ENCODE peak calls at places on chromosomes 5 and 9, in four cellular contexts. One of them, this sample, is unnamed.

GRCh38 chr5:178423431-178423830 is 166.8 kb downstream of the COL23A1 start:
- DNase-seq in mesenchymal stem cell: no peak
- DNase-seq in H9: no peak
- DNase-seq in H1: peak; percentile 33
- DNase-seq in this sample: no peak

GRCh38 chr5:76403963-76404693 is 1.0 kb downstream of the IQGAP2 start:
- DNase-seq in mesenchymal stem cell: no peak
- DNase-seq in H9: peak; percentile 87
- DNase-seq in H1: peak; percentile 55
- DNase-seq in this sample: peak; percentile 15

GRCh38 chr5:149323235-149324205 is 21.8 kb upstream of the GRPEL2 start:
- DNase-seq in mesenchymal stem cell: peak; percentile 70
- DNase-seq in H9: no peak
- DNase-seq in H1: no peak
- DNase-seq in this sample: no peak

GRCh38 chr9:4339783-4340335 is 40.0 kb upstream of the GLIS3 start:
- DNase-seq in mesenchymal stem cell: peak; percentile 54
- DNase-seq in H9: no peak
- DNase-seq in H1: no peak
- DNase-seq in this sample: no peak

GRCh38 chr9:137457406-137458193 is 1.5 kb downstream of the NSMF start:
- DNase-seq in mesenchymal stem cell: no peak
- DNase-seq in H9: no peak
- DNase-seq in H1: no peak
- DNase-seq in this sample: no peak

GRCh38 chr5:91443028-91443427 is 59.9 kb upstream of the ARRDC3 start:
- DNase-seq in mesenchymal stem cell: peak; percentile 24
- DNase-seq in H9: no peak
- DNase-seq in H1: no peak
- DNase-seq in this sample: no peak

GRCh38 chr5:93428868-93429267 is 152.2 kb downstream of the NR2F1-AS1 start:
- DNase-seq in mesenchymal stem cell: peak; percentile 45
- DNase-seq in H9: no peak
- DNase-seq in H1: no peak
- DNase-seq in this sample: no peak

GRCh38 chr5:16855475-16855874 is 80.6 kb downstream of the MYO10 start:
- DNase-seq in mesenchymal stem cell: no peak
- DNase-seq in H9: no peak
- DNase-seq in H1: no peak
- DNase-seq in this sample: peak; percentile 54

GRCh38 chr9:1535599-1535998 is 479.5 kb upstream of the SMARCA2 start:
- DNase-seq in mesenchymal stem cell: no peak
- DNase-seq in H9: no peak
- DNase-seq in H1: no peak
- DNase-seq in this sample: no peak

GRCh38 chr9:84778537-84778936 is 109.0 kb downstream of the NTRK2 start:
- DNase-seq in mesenchymal stem cell: no peak
- DNase-seq in H9: no peak
- DNase-seq in H1: no peak
- DNase-seq in this sample: no peak

GRCh38 chr5:57494104-57495098 is 11.8 kb upstream of the ACTBL2 start:
- DNase-seq in mesenchymal stem cell: peak; percentile 97
- DNase-seq in H9: no peak
- DNase-seq in H1: no peak
- DNase-seq in this sample: no peak

GRCh38 chr9:81377310-81377709 is 312.0 kb downstream of the TLE1 start:
- DNase-seq in mesenchymal stem cell: no peak
- DNase-seq in H9: no peak
- DNase-seq in H1: no peak
- DNase-seq in this sample: no peak
- H2BK12ac ChIP-seq in mesenchymal stem cell: no peak overlapping the region
- H2BK12ac ChIP-seq in H9: no peak overlapping the region
- H2BK12ac ChIP-seq in H1: no peak overlapping the region
- H2BK12ac ChIP-seq in this sample: no peak overlapping the region

GRCh38 chr5:173245319-173246134 is 10.5 kb upstream of the NKX2-5 start:
- DNase-seq in mesenchymal stem cell: peak; percentile 36
- DNase-seq in H9: peak; percentile 50
- DNase-seq in H1: no peak
- DNase-seq in this sample: no peak
- H2BK5ac ChIP-seq in mesenchymal stem cell: no peak overlapping the region
- H2BK5ac ChIP-seq in H9: no peak overlapping the region
- H2BK5ac ChIP-seq in H1: no peak overlapping the region
- H2BK5ac ChIP-seq in this sample: no peak overlapping the region

GRCh38 chr5:176998828-176999227 is 7.8 kb downstream of the UIMC1 start:
- DNase-seq in mesenchymal stem cell: no peak
- DNase-seq in H9: no peak
- DNase-seq in H1: no peak
- DNase-seq in this sample: no peak

GRCh38 chr5:176994460-176995121 is 12.0 kb downstream of the UIMC1 start:
- DNase-seq in mesenchymal stem cell: peak; percentile 57
- DNase-seq in H9: no peak
- DNase-seq in H1: no peak
- DNase-seq in this sample: no peak

GRCh38 chr5:176995122-176995490 is 11.5 kb downstream of the UIMC1 start:
- DNase-seq in mesenchymal stem cell: no peak
- DNase-seq in H9: no peak
- DNase-seq in H1: no peak
- DNase-seq in this sample: no peak

GRCh38 chr5:176995896-176996767 is 10.4 kb downstream of the UIMC1 start:
- DNase-seq in mesenchymal stem cell: peak; percentile 75
- DNase-seq in H9: no peak
- DNase-seq in H1: no peak
- DNase-seq in this sample: no peak

GRCh38 chr5:176996780-176997179 is 9.8 kb downstream of the UIMC1 start:
- DNase-seq in mesenchymal stem cell: no peak
- DNase-seq in H9: no peak
- DNase-seq in H1: no peak
- DNase-seq in this sample: no peak
- H2BK15ac ChIP-seq in mesenchymal stem cell: no peak overlapping the region
- H2BK15ac ChIP-seq in H9: no peak overlapping the region
- H2BK15ac ChIP-seq in H1: no peak overlapping the region
- H2BK15ac ChIP-seq in this sample: no peak overlapping the region

DNA sequence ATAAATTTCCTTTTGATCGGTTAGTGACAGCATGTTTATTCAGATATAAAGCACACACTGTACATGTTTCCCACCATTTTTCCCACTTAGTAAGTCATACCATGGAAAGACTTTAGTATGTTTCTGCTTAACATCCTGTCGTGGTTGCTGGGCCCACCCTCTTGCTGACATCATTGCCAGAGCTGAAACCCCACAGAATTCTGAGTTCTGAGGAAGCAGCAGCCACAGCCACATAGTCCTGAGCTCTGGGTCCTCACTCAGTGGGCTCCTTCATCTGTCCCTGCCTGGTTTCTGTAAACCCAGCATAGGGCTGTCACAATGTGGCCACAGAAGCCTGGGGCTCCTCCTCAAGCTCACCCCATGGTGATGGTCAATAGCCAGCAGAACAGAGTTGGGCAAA is 441.5 kb downstream of the ENC1 start:
- DNase-seq in mesenchymal stem cell: peak; percentile 60
- DNase-seq in H9: no peak
- DNase-seq in H1: no peak
- DNase-seq in this sample: no peak
- H2BK12ac ChIP-seq in mesenchymal stem cell: no peak overlapping the region
- H2BK12ac ChIP-seq in H9: no peak overlapping the region
- H2BK12ac ChIP-seq in H1: no peak overlapping the region
- H2BK12ac ChIP-seq in this sample: no peak overlapping the region

GRCh38 chr9:130241198-130241535 is 24.4 kb upstream of the HMCN2 start:
- DNase-seq in mesenchymal stem cell: no peak
- DNase-seq in H9: no peak
- DNase-seq in H1: no peak
- DNase-seq in this sample: no peak
- H2BK5ac ChIP-seq in mesenchymal stem cell: no peak overlapping the region
- H2BK5ac ChIP-seq in H9: no peak overlapping the region
- H2BK5ac ChIP-seq in H1: no peak overlapping the region
- H2BK5ac ChIP-seq in this sample: no peak overlapping the region

DNA sequence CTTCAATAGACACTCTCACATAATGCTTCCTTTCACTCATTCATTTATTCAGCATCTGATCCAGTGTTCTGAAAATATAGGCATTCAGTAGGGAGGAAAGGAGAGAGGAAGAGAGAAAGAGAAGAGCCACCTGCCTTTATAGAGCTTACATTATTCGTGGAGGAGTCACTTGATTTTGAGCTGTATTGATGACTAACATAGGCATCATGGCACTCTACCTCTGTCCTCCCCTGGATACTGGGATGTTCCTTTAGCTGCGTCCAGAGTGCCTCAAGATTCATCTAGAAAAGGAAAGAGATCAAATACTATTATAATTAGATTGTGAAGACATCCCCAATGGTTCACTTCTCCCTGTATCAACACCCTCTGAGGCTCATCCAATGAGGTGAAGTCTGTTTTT is 345.1 kb downstream of the SPATA31D1 start:
- DNase-seq in mesenchymal stem cell: no peak
- DNase-seq in H9: no peak
- DNase-seq in H1: no peak
- DNase-seq in this sample: no peak
- H2BK15ac ChIP-seq in mesenchymal stem cell: no peak overlapping the region
- H2BK15ac ChIP-seq in H9: no peak overlapping the region
- H2BK15ac ChIP-seq in H1: no peak overlapping the region
- H2BK15ac ChIP-seq in this sample: no peak overlapping the region